ENCODE peak calls at places on chromosomes 3 and 15, in eight cellular contexts. One of them, this sample, is unnamed. For H3K27me3, the result is how much of the 10 kb centered on the place peaks cover.

GRCh38 chr3:4641863-4642262 is 148.7 kb downstream of the ITPR1 start:
- DNase-seq in CD4-positive, alpha-beta T cell: no peak
- DNase-seq in CD8-positive, alpha-beta T cell: no peak
- DNase-seq in left lung: no peak
- DNase-seq in astrocyte: no peak
- DNase-seq in heart left ventricle: no peak
- DNase-seq in cardiac muscle cell: no peak
- DNase-seq in heart right ventricle: no peak
- DNase-seq in this sample: no peak

GRCh38 chr3:149845570-149846244 is 32.7 kb downstream of the RNF13 start:
- DNase-seq in CD4-positive, alpha-beta T cell: no peak
- DNase-seq in astrocyte: no peak
- DNase-seq in CD8-positive, alpha-beta T cell: no peak
- DNase-seq in heart left ventricle: no peak
- DNase-seq in left lung: no peak
- DNase-seq in cardiac muscle cell: no peak
- DNase-seq in heart right ventricle: no peak
- DNase-seq in this sample: no peak

GRCh38 chr3:189947948-189948723 is 172.6 kb downstream of the P3H2 start:
- DNase-seq in CD8-positive, alpha-beta T cell: no peak
- DNase-seq in CD4-positive, alpha-beta T cell: no peak
- DNase-seq in left lung: no peak
- DNase-seq in heart right ventricle: no peak
- DNase-seq in astrocyte: no peak
- DNase-seq in cardiac muscle cell: peak
- DNase-seq in heart left ventricle: no peak
- DNase-seq in this sample: no peak

GRCh38 chr15:60751985-60752952 is 273.3 kb upstream of the ICE2 start:
- DNase-seq in heart right ventricle: peak
- DNase-seq in heart left ventricle: peak
- DNase-seq in CD4-positive, alpha-beta T cell: no peak
- DNase-seq in left lung: no peak
- DNase-seq in astrocyte: peak
- DNase-seq in CD8-positive, alpha-beta T cell: no peak
- DNase-seq in cardiac muscle cell: peak
- DNase-seq in this sample: peak

GRCh38 chr15:64619880-64620839 is 155.2 kb downstream of the RBPMS2 start:
- DNase-seq in astrocyte: peak
- DNase-seq in CD4-positive, alpha-beta T cell: no peak
- DNase-seq in heart left ventricle: no peak
- DNase-seq in CD8-positive, alpha-beta T cell: no peak
- DNase-seq in cardiac muscle cell: peak
- DNase-seq in heart right ventricle: no peak
- DNase-seq in left lung: no peak
- DNase-seq in this sample: no peak

GRCh38 chr3:158709666-158710083 is 22.6 kb downstream of the RARRES1 start:
- DNase-seq in CD8-positive, alpha-beta T cell: no peak
- DNase-seq in CD4-positive, alpha-beta T cell: no peak
- DNase-seq in heart right ventricle: no peak
- DNase-seq in left lung: no peak
- DNase-seq in astrocyte: peak
- DNase-seq in heart left ventricle: no peak
- DNase-seq in cardiac muscle cell: peak
- DNase-seq in this sample: no peak

GRCh38 chr3:194494951-194495374 is 8.2 kb upstream of the ATP13A3 start:
- DNase-seq in left lung: no peak
- DNase-seq in CD4-positive, alpha-beta T cell: no peak
- DNase-seq in astrocyte: no peak
- DNase-seq in cardiac muscle cell: no peak
- DNase-seq in CD8-positive, alpha-beta T cell: no peak
- DNase-seq in heart right ventricle: no peak
- DNase-seq in heart left ventricle: no peak
- DNase-seq in this sample: no peak

GRCh38 chr3:58004972-58005371 is 3.2 kb upstream of the FLNB start:
- DNase-seq in CD8-positive, alpha-beta T cell: no peak
- DNase-seq in CD4-positive, alpha-beta T cell: no peak
- DNase-seq in heart left ventricle: no peak
- DNase-seq in astrocyte: peak
- DNase-seq in left lung: no peak
- DNase-seq in cardiac muscle cell: no peak
- DNase-seq in heart right ventricle: no peak
- DNase-seq in this sample: no peak

GRCh38 chr15:25773248-25773647 is 89.9 kb downstream of the ATP10A start:
- DNase-seq in astrocyte: no peak
- DNase-seq in heart right ventricle: no peak
- DNase-seq in CD8-positive, alpha-beta T cell: no peak
- DNase-seq in heart left ventricle: no peak
- DNase-seq in left lung: no peak
- DNase-seq in CD4-positive, alpha-beta T cell: no peak
- DNase-seq in cardiac muscle cell: no peak
- DNase-seq in this sample: no peak

GRCh38 chr3:78497692-78498091 is 1270.1 kb downstream of the ROBO1 start:
- DNase-seq in astrocyte: no peak
- DNase-seq in left lung: no peak
- DNase-seq in cardiac muscle cell: peak
- DNase-seq in heart left ventricle: no peak
- DNase-seq in CD4-positive, alpha-beta T cell: no peak
- DNase-seq in heart right ventricle: no peak
- DNase-seq in CD8-positive, alpha-beta T cell: no peak
- DNase-seq in this sample: no peak

GRCh38 chr3:74426571-74426970 is 187.9 kb downstream of the CNTN3 start:
- DNase-seq in cardiac muscle cell: peak
- DNase-seq in heart left ventricle: no peak
- DNase-seq in CD8-positive, alpha-beta T cell: no peak
- DNase-seq in CD4-positive, alpha-beta T cell: no peak
- DNase-seq in astrocyte: no peak
- DNase-seq in heart right ventricle: no peak
- DNase-seq in left lung: no peak
- DNase-seq in this sample: no peak

GRCh38 chr15:33699691-33700447 is 268.4 kb upstream of the CHRM5 start:
- DNase-seq in left lung: no peak
- DNase-seq in CD8-positive, alpha-beta T cell: no peak
- DNase-seq in cardiac muscle cell: peak
- DNase-seq in astrocyte: no peak
- DNase-seq in CD4-positive, alpha-beta T cell: no peak
- DNase-seq in heart right ventricle: no peak
- DNase-seq in heart left ventricle: no peak
- DNase-seq in this sample: no peak

GRCh38 chr15:65054333-65055200 is 9.4 kb downstream of the SLC51B start:
- DNase-seq in left lung: peak
- DNase-seq in astrocyte: no peak
- DNase-seq in CD4-positive, alpha-beta T cell: peak
- DNase-seq in cardiac muscle cell: peak
- DNase-seq in heart right ventricle: peak
- DNase-seq in heart left ventricle: peak
- DNase-seq in CD8-positive, alpha-beta T cell: peak
- DNase-seq in this sample: peak

GRCh38 chr3:121295453-121295852 is 250.3 kb downstream of the POLQ start:
- DNase-seq in CD4-positive, alpha-beta T cell: no peak
- DNase-seq in left lung: no peak
- DNase-seq in heart left ventricle: no peak
- DNase-seq in astrocyte: no peak
- DNase-seq in cardiac muscle cell: no peak
- DNase-seq in heart right ventricle: no peak
- DNase-seq in CD8-positive, alpha-beta T cell: no peak
- DNase-seq in this sample: no peak

GRCh38 chr3:194043516-194043915 is 92.4 kb upstream of the HES1 start:
- DNase-seq in astrocyte: peak
- DNase-seq in cardiac muscle cell: peak
- DNase-seq in left lung: no peak
- DNase-seq in heart left ventricle: no peak
- DNase-seq in CD8-positive, alpha-beta T cell: no peak
- DNase-seq in CD4-positive, alpha-beta T cell: no peak
- DNase-seq in heart right ventricle: no peak
- DNase-seq in this sample: no peak

GRCh38 chr15:39885099-39885777 is 34.8 kb downstream of the GPR176 start:
- DNase-seq in heart right ventricle: no peak
- DNase-seq in cardiac muscle cell: peak
- DNase-seq in CD4-positive, alpha-beta T cell: no peak
- DNase-seq in left lung: no peak
- DNase-seq in astrocyte: no peak
- DNase-seq in CD8-positive, alpha-beta T cell: no peak
- DNase-seq in heart left ventricle: no peak
- DNase-seq in this sample: no peak

DNA sequence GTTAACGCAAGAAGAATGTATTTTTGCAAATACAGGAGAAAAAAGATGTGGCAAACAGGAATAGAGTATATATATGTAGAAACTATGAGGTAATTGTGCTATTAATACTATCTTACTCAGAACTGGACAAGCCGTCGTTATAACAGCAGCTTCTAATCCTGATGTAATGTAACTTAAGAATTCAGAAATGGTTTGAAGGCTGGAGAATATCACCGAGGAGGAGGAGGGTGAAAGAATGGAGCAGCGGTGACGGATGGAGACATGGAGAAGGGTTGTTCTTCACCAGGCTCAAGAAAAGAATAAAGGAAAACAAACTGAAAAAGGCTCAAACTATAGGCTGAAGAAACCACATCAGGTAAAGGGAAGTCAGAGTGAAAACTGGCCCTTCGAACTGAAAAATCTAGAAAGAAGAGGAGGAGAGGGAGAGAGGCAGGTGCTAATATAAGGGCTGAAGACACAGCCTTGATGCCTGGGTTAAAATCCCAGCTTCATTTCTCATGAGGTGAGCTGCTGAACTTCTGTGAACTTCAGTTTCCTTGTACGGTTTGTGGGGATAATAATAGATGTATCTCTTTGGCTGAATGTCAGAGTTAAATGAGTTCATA is 44.0 kb downstream of the GOLIM4 start:
- DNase-seq in astrocyte: peak
- DNase-seq in CD4-positive, alpha-beta T cell: no peak
- DNase-seq in CD8-positive, alpha-beta T cell: no peak
- DNase-seq in heart left ventricle: no peak
- DNase-seq in cardiac muscle cell: peak
- DNase-seq in left lung: no peak
- DNase-seq in heart right ventricle: no peak
- DNase-seq in this sample: no peak
- H3K27ac ChIP-seq in astrocyte: peak
- H3K27ac ChIP-seq in CD4-positive, alpha-beta T cell: no peak
- H3K27ac ChIP-seq in CD8-positive, alpha-beta T cell: no peak
- H3K27ac ChIP-seq in heart left ventricle: peak
- H3K27ac ChIP-seq in cardiac muscle cell: peak
- H3K27ac ChIP-seq in left lung: no peak
- H3K27ac ChIP-seq in heart right ventricle: peak
- H3K27ac ChIP-seq in this sample: peak

DNA sequence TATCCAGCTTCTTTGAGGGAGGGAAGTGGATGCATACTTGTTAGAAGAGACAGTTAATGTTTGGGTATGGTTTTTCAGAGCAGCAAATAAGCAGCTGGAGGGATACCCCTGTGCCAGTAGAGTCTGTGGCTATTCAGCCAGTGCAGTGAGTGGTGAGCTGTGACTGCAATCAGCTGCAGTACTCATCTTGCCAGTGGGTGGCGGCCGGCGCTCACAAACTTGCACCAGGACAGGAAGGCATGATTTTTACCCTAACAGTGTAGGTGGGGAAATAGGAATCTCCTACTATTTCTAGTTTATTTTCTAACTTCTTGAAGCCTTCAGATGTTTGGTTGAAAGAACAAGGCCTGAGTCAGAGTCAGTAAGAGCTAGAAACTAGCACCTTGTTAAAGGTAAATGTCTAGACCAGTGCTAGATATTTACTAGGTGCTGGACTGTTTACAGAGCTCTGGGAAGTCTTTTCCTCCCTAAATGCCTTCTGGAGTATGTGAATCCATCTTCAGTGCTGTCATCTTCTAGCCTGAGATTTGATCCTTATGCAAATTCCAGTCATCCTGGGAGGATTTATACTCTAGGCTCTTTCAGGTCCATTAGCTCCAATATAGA is 23.6 kb downstream of the TIMP4 start:
- DNase-seq in CD8-positive, alpha-beta T cell: peak
- DNase-seq in cardiac muscle cell: peak
- DNase-seq in heart right ventricle: peak
- DNase-seq in astrocyte: peak
- DNase-seq in CD4-positive, alpha-beta T cell: peak
- DNase-seq in left lung: peak
- DNase-seq in heart left ventricle: peak
- DNase-seq in this sample: peak
- TF ChIP-seq CTCF in CD8-positive, alpha-beta T cell: peak
- TF ChIP-seq CTCF in cardiac muscle cell: peak
- TF ChIP-seq CTCF in heart right ventricle: peak
- TF ChIP-seq CTCF in astrocyte: peak
- TF ChIP-seq CTCF in CD4-positive, alpha-beta T cell: peak
- TF ChIP-seq CTCF in left lung: peak
- TF ChIP-seq CTCF in heart left ventricle: peak
- TF ChIP-seq CTCF in this sample: peak

GRCh38 chr3:10912784-10913183 is 79.8 kb upstream of the SLC6A1 start:
- DNase-seq in heart right ventricle: no peak
- DNase-seq in left lung: no peak
- DNase-seq in heart left ventricle: no peak
- DNase-seq in CD8-positive, alpha-beta T cell: no peak
- DNase-seq in cardiac muscle cell: no peak
- DNase-seq in astrocyte: no peak
- DNase-seq in CD4-positive, alpha-beta T cell: no peak
- DNase-seq in this sample: no peak
- H3K27me3 ChIP-seq in heart right ventricle: under half
- H3K27me3 ChIP-seq in left lung: under half
- H3K27me3 ChIP-seq in heart left ventricle: under half
- H3K27me3 ChIP-seq in CD8-positive, alpha-beta T cell: under half
- H3K27me3 ChIP-seq in cardiac muscle cell: under half
- H3K27me3 ChIP-seq in astrocyte: under half
- H3K27me3 ChIP-seq in CD4-positive, alpha-beta T cell: under half
- H3K27me3 ChIP-seq in this sample: half or more

DNA sequence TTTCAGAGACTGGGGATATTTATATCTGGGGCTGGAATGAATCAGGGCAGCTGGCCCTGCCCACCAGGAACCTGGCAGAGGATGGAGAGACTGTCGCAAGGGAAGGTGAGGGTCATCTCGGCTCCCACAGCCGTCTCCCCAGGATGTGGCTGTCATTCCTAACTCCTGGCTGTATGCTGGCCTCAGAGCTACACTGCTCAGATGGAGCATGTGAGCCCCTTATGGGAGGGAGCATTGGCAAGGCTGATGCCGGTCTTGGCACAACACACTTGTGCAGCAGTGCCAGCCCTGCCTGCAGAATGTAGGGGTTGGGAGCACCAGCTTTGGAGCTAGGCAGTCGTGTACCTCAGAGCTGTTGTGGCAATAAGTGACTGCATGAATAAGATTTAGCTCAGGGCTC is 5.2 kb downstream of the RCCD1 start:
- DNase-seq in CD8-positive, alpha-beta T cell: no peak
- DNase-seq in CD4-positive, alpha-beta T cell: no peak
- DNase-seq in astrocyte: no peak
- DNase-seq in cardiac muscle cell: no peak
- DNase-seq in heart right ventricle: peak
- DNase-seq in heart left ventricle: peak
- DNase-seq in left lung: no peak
- DNase-seq in this sample: peak
- H3K27ac ChIP-seq in CD8-positive, alpha-beta T cell: no peak
- H3K27ac ChIP-seq in CD4-positive, alpha-beta T cell: no peak
- H3K27ac ChIP-seq in astrocyte: no peak
- H3K27ac ChIP-seq in cardiac muscle cell: no peak
- H3K27ac ChIP-seq in heart right ventricle: peak
- H3K27ac ChIP-seq in heart left ventricle: no peak
- H3K27ac ChIP-seq in left lung: no peak
- H3K27ac ChIP-seq in this sample: peak

GRCh38 chr3:178275793-178276192 is 260.4 kb upstream of the KCNMB2 start:
- DNase-seq in astrocyte: peak
- DNase-seq in left lung: no peak
- DNase-seq in cardiac muscle cell: no peak
- DNase-seq in CD8-positive, alpha-beta T cell: no peak
- DNase-seq in heart left ventricle: no peak
- DNase-seq in CD4-positive, alpha-beta T cell: no peak
- DNase-seq in heart right ventricle: no peak
- DNase-seq in this sample: no peak
- TF ChIP-seq CTCF in astrocyte: no peak
- TF ChIP-seq CTCF in left lung: no peak
- TF ChIP-seq CTCF in cardiac muscle cell: no peak
- TF ChIP-seq CTCF in CD8-positive, alpha-beta T cell: no peak
- TF ChIP-seq CTCF in heart left ventricle: no peak
- TF ChIP-seq CTCF in CD4-positive, alpha-beta T cell: no peak
- TF ChIP-seq CTCF in heart right ventricle: no peak
- TF ChIP-seq CTCF in this sample: no peak